ENCODE peak calls at places on chromosomes 16 and 17, in seven cellular contexts. One of them, this sample, is unnamed.

GRCh38 chr17:42065201-42065600 is 14.8 kb upstream of the C17orf113 start:
- DNase-seq in mesothelial cell of epicardium: no peak
- DNase-seq in tibial nerve: no peak
- DNase-seq in foreskin fibroblast: no peak
- DNase-seq in GM23338: no peak
- DNase-seq in RWPE1: no peak
- DNase-seq in body of pancreas: no peak
- DNase-seq in this sample: no peak

GRCh38 chr17:56909742-56910508 is 3.9 kb downstream of the TRIM25 start:
- DNase-seq in mesothelial cell of epicardium: no peak
- DNase-seq in tibial nerve: peak
- DNase-seq in foreskin fibroblast: no peak
- DNase-seq in GM23338: no peak
- DNase-seq in RWPE1: no peak
- DNase-seq in body of pancreas: peak
- DNase-seq in this sample: no peak

GRCh38 chr16:49559242-49559641 is 185.6 kb downstream of the C16orf78 start:
- DNase-seq in mesothelial cell of epicardium: no peak
- DNase-seq in tibial nerve: no peak
- DNase-seq in foreskin fibroblast: no peak
- DNase-seq in GM23338: no peak
- DNase-seq in RWPE1: no peak
- DNase-seq in body of pancreas: no peak
- DNase-seq in this sample: no peak

GRCh38 chr16:57643166-57643813 is 14.9 kb downstream of the ADGRG1 start:
- DNase-seq in mesothelial cell of epicardium: no peak
- DNase-seq in tibial nerve: no peak
- DNase-seq in foreskin fibroblast: peak
- DNase-seq in GM23338: no peak
- DNase-seq in RWPE1: no peak
- DNase-seq in body of pancreas: no peak
- DNase-seq in this sample: no peak

GRCh38 chr16:48158296-48158695 is 2.5 kb upstream of the ABCC12 start:
- DNase-seq in mesothelial cell of epicardium: no peak
- DNase-seq in tibial nerve: no peak
- DNase-seq in foreskin fibroblast: peak
- DNase-seq in GM23338: no peak
- DNase-seq in RWPE1: peak
- DNase-seq in body of pancreas: no peak
- DNase-seq in this sample: peak

GRCh38 chr16:81185416-81185815 is 53.1 kb upstream of the BCO1 start:
- DNase-seq in mesothelial cell of epicardium: no peak
- DNase-seq in tibial nerve: no peak
- DNase-seq in foreskin fibroblast: no peak
- DNase-seq in GM23338: no peak
- DNase-seq in RWPE1: no peak
- DNase-seq in body of pancreas: no peak
- DNase-seq in this sample: no peak

GRCh38 chr17:50464736-50465135 is 3.9 kb downstream of the CHAD start:
- DNase-seq in mesothelial cell of epicardium: no peak
- DNase-seq in tibial nerve: no peak
- DNase-seq in foreskin fibroblast: no peak
- DNase-seq in GM23338: no peak
- DNase-seq in RWPE1: no peak
- DNase-seq in body of pancreas: no peak
- DNase-seq in this sample: no peak

GRCh38 chr17:49715717-49716279 is 8.0 kb upstream of the SLC35B1 start:
- DNase-seq in mesothelial cell of epicardium: no peak
- DNase-seq in tibial nerve: no peak
- DNase-seq in foreskin fibroblast: no peak
- DNase-seq in GM23338: no peak
- DNase-seq in RWPE1: no peak
- DNase-seq in body of pancreas: peak
- DNase-seq in this sample: no peak

GRCh38 chr17:3886776-3887175 is 6.1 kb downstream of the CAMKK1 start:
- DNase-seq in mesothelial cell of epicardium: no peak
- DNase-seq in tibial nerve: peak
- DNase-seq in foreskin fibroblast: no peak
- DNase-seq in GM23338: no peak
- DNase-seq in RWPE1: no peak
- DNase-seq in body of pancreas: peak
- DNase-seq in this sample: no peak

GRCh38 chr17:4786111-4786491 is at the start of gene VMO1:
- DNase-seq in mesothelial cell of epicardium: no peak
- DNase-seq in tibial nerve: no peak
- DNase-seq in foreskin fibroblast: peak
- DNase-seq in GM23338: peak
- DNase-seq in RWPE1: no peak
- DNase-seq in body of pancreas: peak
- DNase-seq in this sample: no peak

DNA sequence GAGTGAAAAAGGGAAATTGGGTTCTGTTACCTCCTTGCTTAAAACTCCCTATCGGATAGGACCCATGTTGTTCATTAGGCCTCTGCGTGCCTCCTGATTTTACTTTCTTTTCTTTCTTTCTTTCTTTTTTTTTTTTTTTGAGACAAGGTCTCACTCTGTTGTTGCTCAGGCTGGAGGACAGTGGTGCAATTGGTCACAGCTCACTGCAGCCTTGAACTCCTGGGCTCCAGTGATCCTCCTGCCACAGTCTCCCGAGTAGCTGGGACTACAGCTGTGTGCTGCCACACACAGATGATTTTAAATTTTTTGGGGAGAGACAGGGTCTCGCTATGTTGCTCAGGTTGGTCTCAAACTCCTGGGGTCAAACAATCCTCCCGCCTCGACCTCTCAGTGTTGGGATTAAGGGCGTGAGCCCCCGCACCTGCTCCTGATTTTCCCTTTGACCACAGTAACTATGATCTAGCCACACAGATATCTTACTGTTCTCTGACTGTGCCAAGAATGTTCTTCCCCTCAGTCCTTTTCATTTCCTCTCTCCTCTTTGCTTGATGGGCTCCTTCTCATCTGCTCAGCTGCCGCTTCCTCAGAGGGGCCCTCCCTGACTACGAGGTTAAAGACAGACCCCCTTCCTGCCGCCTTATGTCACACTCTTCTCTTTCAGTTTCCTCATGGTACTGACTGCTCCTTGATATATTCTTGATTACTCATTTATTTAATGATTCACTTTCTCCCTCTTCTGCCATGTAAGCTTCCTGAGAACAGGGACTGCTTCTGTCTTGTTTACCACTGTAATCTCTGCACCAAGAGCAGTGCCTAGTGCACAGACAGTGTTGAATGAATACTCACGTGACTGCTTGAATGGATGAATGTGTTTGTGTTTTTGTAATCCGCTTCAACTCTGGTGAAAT is 44.3 kb downstream of the LCMT1 start:
- DNase-seq in mesothelial cell of epicardium: no peak
- DNase-seq in tibial nerve: no peak
- DNase-seq in foreskin fibroblast: no peak
- DNase-seq in GM23338: no peak
- DNase-seq in RWPE1: no peak
- DNase-seq in body of pancreas: no peak
- DNase-seq in this sample: no peak
- TF ChIP-seq CTCF in mesothelial cell of epicardium: no peak
- TF ChIP-seq CTCF in tibial nerve: no peak
- TF ChIP-seq CTCF in foreskin fibroblast: no peak
- TF ChIP-seq CTCF in GM23338: no peak
- TF ChIP-seq CTCF in RWPE1: no peak
- TF ChIP-seq CTCF in body of pancreas: no peak
- TF ChIP-seq CTCF in this sample: no peak

DNA sequence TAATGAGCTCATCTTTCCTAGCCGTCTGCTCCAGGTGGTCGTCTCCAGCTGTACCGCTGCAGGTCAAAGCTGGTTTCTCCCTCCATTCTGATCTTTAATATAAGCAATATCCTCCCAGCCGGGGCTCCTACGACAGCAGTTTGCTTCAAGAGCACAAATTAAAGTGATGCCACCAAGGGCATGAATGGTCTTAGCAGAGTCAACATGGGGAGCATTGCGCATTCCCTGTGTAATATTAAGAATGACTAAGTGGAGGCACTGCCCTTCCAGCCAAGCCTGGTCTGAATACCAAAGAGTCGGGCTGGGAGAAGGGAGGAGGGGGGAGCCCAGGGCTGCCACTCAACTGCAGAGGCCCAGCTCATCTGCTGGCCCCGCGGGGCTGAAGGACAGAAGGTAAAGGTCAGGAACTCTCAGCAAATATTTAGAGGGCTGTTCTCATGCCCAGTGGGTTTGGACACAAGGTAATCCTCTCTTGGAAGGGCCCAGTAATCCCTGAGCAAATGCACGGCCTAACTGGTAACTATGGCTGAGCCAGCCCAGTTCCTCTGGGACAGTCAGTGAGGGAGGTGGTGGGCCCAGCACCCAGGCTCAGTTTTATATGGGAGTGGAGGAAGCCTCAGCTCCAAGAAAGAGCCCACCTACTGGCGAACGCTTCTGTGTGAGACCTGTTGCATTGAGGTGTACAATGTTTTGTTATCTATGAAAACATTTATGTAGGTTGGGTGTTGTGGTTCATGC is 121.2 kb downstream of the IRX3 start:
- DNase-seq in mesothelial cell of epicardium: no peak
- DNase-seq in tibial nerve: no peak
- DNase-seq in foreskin fibroblast: no peak
- DNase-seq in GM23338: no peak
- DNase-seq in RWPE1: no peak
- DNase-seq in body of pancreas: no peak
- DNase-seq in this sample: no peak
- TF ChIP-seq CTCF in mesothelial cell of epicardium: no peak
- TF ChIP-seq CTCF in tibial nerve: no peak
- TF ChIP-seq CTCF in foreskin fibroblast: no peak
- TF ChIP-seq CTCF in GM23338: no peak
- TF ChIP-seq CTCF in RWPE1: no peak
- TF ChIP-seq CTCF in body of pancreas: no peak
- TF ChIP-seq CTCF in this sample: no peak

GRCh38 chr16:24536671-24537070 is 2.7 kb upstream of the RBBP6 start:
- DNase-seq in mesothelial cell of epicardium: no peak
- DNase-seq in tibial nerve: no peak
- DNase-seq in foreskin fibroblast: no peak
- DNase-seq in GM23338: no peak
- DNase-seq in RWPE1: no peak
- DNase-seq in body of pancreas: no peak
- DNase-seq in this sample: no peak

GRCh38 chr16:24538756-24539294 is 541 bp upstream of the RBBP6 start:
- DNase-seq in mesothelial cell of epicardium: no peak
- DNase-seq in tibial nerve: no peak
- DNase-seq in foreskin fibroblast: no peak
- DNase-seq in GM23338: no peak
- DNase-seq in RWPE1: no peak
- DNase-seq in body of pancreas: peak
- DNase-seq in this sample: no peak

GRCh38 chr16:24534634-24535033 is 4.7 kb upstream of the RBBP6 start:
- DNase-seq in mesothelial cell of epicardium: no peak
- DNase-seq in tibial nerve: no peak
- DNase-seq in foreskin fibroblast: no peak
- DNase-seq in GM23338: no peak
- DNase-seq in RWPE1: peak
- DNase-seq in body of pancreas: no peak
- DNase-seq in this sample: no peak

GRCh38 chr16:24537474-24538337 is 1.7 kb upstream of the RBBP6 start:
- DNase-seq in mesothelial cell of epicardium: no peak
- DNase-seq in tibial nerve: no peak
- DNase-seq in foreskin fibroblast: no peak
- DNase-seq in GM23338: peak
- DNase-seq in RWPE1: no peak
- DNase-seq in body of pancreas: no peak
- DNase-seq in this sample: no peak

DNA sequence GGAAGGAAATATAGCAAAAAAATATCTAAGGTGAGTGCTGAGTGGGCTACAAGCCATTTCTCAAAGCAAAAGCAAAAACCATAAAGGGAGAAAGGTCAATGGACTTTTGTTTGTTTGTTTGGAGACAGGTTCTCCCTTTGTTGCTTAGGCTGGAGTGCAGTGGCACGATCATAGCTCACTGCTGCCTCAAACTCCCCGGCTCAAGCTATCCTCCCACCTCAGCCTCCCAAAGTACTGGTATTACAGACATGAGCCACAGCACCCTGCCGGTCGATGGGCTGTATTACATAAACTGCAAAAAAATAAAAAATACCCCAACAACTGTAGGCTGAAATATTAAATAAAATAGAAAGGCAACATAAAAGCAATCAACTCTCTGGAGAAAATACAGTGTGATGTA is 3.5 kb upstream of the RBBP6 start:
- DNase-seq in mesothelial cell of epicardium: no peak
- DNase-seq in tibial nerve: no peak
- DNase-seq in foreskin fibroblast: no peak
- DNase-seq in GM23338: no peak
- DNase-seq in RWPE1: no peak
- DNase-seq in body of pancreas: no peak
- DNase-seq in this sample: no peak
- TF ChIP-seq CTCF in mesothelial cell of epicardium: no peak
- TF ChIP-seq CTCF in tibial nerve: no peak
- TF ChIP-seq CTCF in foreskin fibroblast: no peak
- TF ChIP-seq CTCF in GM23338: no peak
- TF ChIP-seq CTCF in RWPE1: no peak
- TF ChIP-seq CTCF in body of pancreas: no peak
- TF ChIP-seq CTCF in this sample: no peak

GRCh38 chr16:75420987-75421819 is 12.1 kb downstream of the CFDP1 start:
- DNase-seq in mesothelial cell of epicardium: peak
- DNase-seq in tibial nerve: peak
- DNase-seq in foreskin fibroblast: peak
- DNase-seq in GM23338: peak
- DNase-seq in RWPE1: no peak
- DNase-seq in body of pancreas: peak
- DNase-seq in this sample: no peak

GRCh38 chr16:75429621-75430403 is 3.5 kb downstream of the CFDP1 start:
- DNase-seq in mesothelial cell of epicardium: no peak
- DNase-seq in tibial nerve: no peak
- DNase-seq in foreskin fibroblast: no peak
- DNase-seq in GM23338: no peak
- DNase-seq in RWPE1: no peak
- DNase-seq in body of pancreas: no peak
- DNase-seq in this sample: no peak

GRCh38 chr16:75421820-75422126 is 11.5 kb downstream of the CFDP1 start:
- DNase-seq in mesothelial cell of epicardium: no peak
- DNase-seq in tibial nerve: no peak
- DNase-seq in foreskin fibroblast: no peak
- DNase-seq in GM23338: no peak
- DNase-seq in RWPE1: no peak
- DNase-seq in body of pancreas: no peak
- DNase-seq in this sample: no peak

DNA sequence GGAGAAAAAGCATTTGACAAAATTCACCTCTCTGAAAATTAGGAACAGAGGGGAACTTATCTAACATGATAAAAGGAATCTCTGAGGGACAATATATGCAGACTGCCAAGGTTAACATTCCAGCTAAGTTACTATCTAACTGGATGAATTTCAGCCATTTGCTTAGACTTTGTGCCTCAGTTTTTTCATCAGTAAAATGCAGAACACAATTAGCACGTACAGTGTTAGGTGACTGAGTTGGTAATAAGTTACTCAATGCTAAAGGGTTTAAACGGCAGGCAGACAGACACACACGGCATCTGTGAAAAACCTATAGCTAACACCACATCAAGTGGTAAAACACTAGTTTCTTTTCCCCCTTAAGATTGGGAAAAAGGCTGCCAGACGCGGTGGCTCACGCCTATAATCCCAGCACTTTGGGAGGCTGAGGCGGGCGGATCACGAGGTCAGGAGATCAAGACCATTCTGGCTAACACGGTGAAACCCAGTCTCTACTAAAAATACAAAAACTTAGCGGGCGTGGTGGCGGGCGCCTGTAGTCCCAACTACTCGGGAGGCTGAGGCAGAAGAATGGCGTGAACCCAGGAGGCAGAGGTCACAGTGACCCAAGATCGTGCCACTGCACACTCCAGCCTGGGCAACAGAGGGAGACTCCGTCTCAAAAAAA is 9.1 kb downstream of the CFDP1 start:
- DNase-seq in mesothelial cell of epicardium: no peak
- DNase-seq in tibial nerve: no peak
- DNase-seq in foreskin fibroblast: no peak
- DNase-seq in GM23338: no peak
- DNase-seq in RWPE1: no peak
- DNase-seq in body of pancreas: no peak
- DNase-seq in this sample: no peak
- TF ChIP-seq CTCF in mesothelial cell of epicardium: no peak
- TF ChIP-seq CTCF in tibial nerve: no peak
- TF ChIP-seq CTCF in foreskin fibroblast: no peak
- TF ChIP-seq CTCF in GM23338: no peak
- TF ChIP-seq CTCF in RWPE1: no peak
- TF ChIP-seq CTCF in body of pancreas: no peak
- TF ChIP-seq CTCF in this sample: no peak